ENCODE peak calls at places on chromosomes 5 and 9, in five cellular contexts. F, P, R, V and Y are unnamed samples.

GRCh38 chr5:69491838-69492390 is 676 bp upstream of the OCLN start:
- DNase-seq in F (no peak), P (no peak), R (no peak), V (no peak), Y (no peak)

GRCh38 chr5:132209901-132210545 is 17.6 kb downstream of the P4HA2 start:
- DNase-seq in F (no peak), P (no peak), R (no peak), V (no peak), Y (no peak)

GRCh38 chr9:6852243-6852963 is 94.6 kb downstream of the KDM4C start:
- DNase-seq in F (no peak), P (no peak), R (no peak), V (peak), Y (no peak)

GRCh38 chr5:153809181-153809580 is 229.5 kb downstream of the FAM114A2 start:
- DNase-seq in F (no peak), P (no peak), R (no peak), V (no peak), Y (no peak)

GRCh38 chr5:176402684-176403083 is 13.7 kb downstream of the CLTB start:
- DNase-seq in F (no peak), P (no peak), R (no peak), V (no peak), Y (no peak)

GRCh38 chr5:52743970-52744369 is 43.7 kb upstream of the ITGA1 start:
- DNase-seq in F (no peak), P (peak), R (no peak), V (peak), Y (peak)

GRCh38 chr9:117704024-117704575 is at the start of gene TLR4:
- DNase-seq in F (peak), P (no peak), R (no peak), V (peak), Y (peak)

GRCh38 chr5:56995605-56996004 is 43.7 kb upstream of the MIER3 start:
- DNase-seq in F (no peak), P (no peak), R (no peak), V (no peak), Y (no peak)

GRCh38 chr5:147177125-147177840 is 57.5 kb upstream of the STK32A start:
- DNase-seq in F (no peak), P (no peak), R (no peak), V (peak), Y (no peak)

GRCh38 chr5:33772276-33772990 is 119.4 kb downstream of the ADAMTS12 start:
- DNase-seq in F (no peak), P (no peak), R (no peak), V (peak), Y (no peak)

GRCh38 chr9:28563612-28564011 is 990.3 kb upstream of the C9orf72 start:
- DNase-seq in F (no peak), P (no peak), R (no peak), V (no peak), Y (no peak)

GRCh38 chr5:141412853-141413539 is at the start of gene PCDHGA10:
- DNase-seq in F (peak), P (peak), R (peak), V (peak), Y (peak)

GRCh38 chr5:95730730-95731570 is at the start of gene RHOBTB3:
- DNase-seq in F (peak), P (peak), R (peak), V (peak), Y (peak)

GRCh38 chr9:126806336-126806735 is 1.5 kb downstream of the ZBTB43 start:
- DNase-seq in F (no peak), P (no peak), R (no peak), V (no peak), Y (no peak)

GRCh38 chr5:109533847-109534272 is 124.1 kb upstream of the PJA2 start:
- DNase-seq in F (no peak), P (no peak), R (no peak), V (no peak), Y (no peak)

GRCh38 chr5:154816891-154817492 is 33.4 kb downstream of the FAXDC2 start:
- DNase-seq in F (no peak), P (no peak), R (no peak), V (no peak), Y (no peak)

GRCh38 chr9:13688990-13689600 is 409.6 kb upstream of the MPDZ start:
- DNase-seq in F (no peak), P (no peak), R (no peak), V (no peak), Y (no peak)

GRCh38 chr5:86880785-86881492 is 263.2 kb downstream of the COX7C start:
- DNase-seq in F (peak), P (peak), R (peak), V (peak), Y (peak)

GRCh38 chr5:38790891-38791290 is 54.9 kb upstream of the OSMR start:
- DNase-seq in F (no peak), P (no peak), R (no peak), V (no peak), Y (no peak)

GRCh38 chr9:122180633-122181032 is 20.9 kb downstream of the MORN5 start:
- DNase-seq in F (no peak), P (no peak), R (no peak), V (peak), Y (no peak)

GRCh38 chr9:88808019-88808656 is 183.1 kb upstream of the S1PR3 start:
- DNase-seq in F (no peak), P (no peak), R (no peak), V (no peak), Y (no peak)

GRCh38 chr9:98317134-98317857 is 61.8 kb upstream of the TBC1D2 start:
- DNase-seq in F (no peak), P (no peak), R (no peak), V (peak), Y (no peak)

GRCh38 chr5:9667906-9668305 is 37.8 kb upstream of the TAS2R1 start:
- DNase-seq in F (no peak), P (no peak), R (no peak), V (no peak), Y (no peak)

GRCh38 chr5:111668713-111669112 is 88.3 kb downstream of the NREP start:
- DNase-seq in F (no peak), P (no peak), R (no peak), V (no peak), Y (no peak)

GRCh38 chr5:83306572-83307241 is 164.8 kb upstream of the VCAN start:
- DNase-seq in F (no peak), P (no peak), R (peak), V (peak), Y (peak)